ENCODE peak calls at places on chromosome 18, in seven cellular contexts. One of them, this sample, is unnamed.

GRCh38 chr18:80136679-80137078 is 27.6 kb downstream of the ADNP2 start:
- DNase-seq in IMR-90: no peak
- DNase-seq in H1: no peak
- DNase-seq in H9: no peak
- DNase-seq in mesenchymal stem cell: no peak
- DNase-seq in trophoblast cell: no peak
- DNase-seq in mesendoderm: peak
- DNase-seq in this sample: no peak

GRCh38 chr18:42339324-42339723 is 384.3 kb downstream of the PIK3C3 start:
- DNase-seq in IMR-90: no peak
- DNase-seq in H1: no peak
- DNase-seq in H9: no peak
- DNase-seq in mesenchymal stem cell: no peak
- DNase-seq in trophoblast cell: no peak
- DNase-seq in mesendoderm: no peak
- DNase-seq in this sample: no peak

GRCh38 chr18:42258301-42258965 is 303.4 kb downstream of the PIK3C3 start:
- DNase-seq in IMR-90: no peak
- DNase-seq in H1: no peak
- DNase-seq in H9: no peak
- DNase-seq in mesenchymal stem cell: no peak
- DNase-seq in trophoblast cell: no peak
- DNase-seq in mesendoderm: no peak
- DNase-seq in this sample: no peak

GRCh38 chr18:22841840-22842239 is 91.3 kb upstream of the RBBP8 start:
- DNase-seq in IMR-90: peak
- DNase-seq in H1: no peak
- DNase-seq in H9: no peak
- DNase-seq in mesenchymal stem cell: no peak
- DNase-seq in trophoblast cell: no peak
- DNase-seq in mesendoderm: no peak
- DNase-seq in this sample: no peak

GRCh38 chr18:71405142-71405806 is 1116.4 kb downstream of the SOCS6 start:
- DNase-seq in IMR-90: no peak
- DNase-seq in H1: no peak
- DNase-seq in H9: no peak
- DNase-seq in mesenchymal stem cell: no peak
- DNase-seq in trophoblast cell: no peak
- DNase-seq in mesendoderm: no peak
- DNase-seq in this sample: no peak

GRCh38 chr18:77308216-77308615 is 58.6 kb downstream of the GALR1 start:
- DNase-seq in IMR-90: no peak
- DNase-seq in H1: no peak
- DNase-seq in H9: no peak
- DNase-seq in mesenchymal stem cell: no peak
- DNase-seq in trophoblast cell: no peak
- DNase-seq in mesendoderm: no peak
- DNase-seq in this sample: no peak

GRCh38 chr18:38545071-38545470 is 979.5 kb upstream of the CELF4 start:
- DNase-seq in IMR-90: no peak
- DNase-seq in H1: no peak
- DNase-seq in H9: peak
- DNase-seq in mesenchymal stem cell: peak
- DNase-seq in trophoblast cell: no peak
- DNase-seq in mesendoderm: peak
- DNase-seq in this sample: no peak

GRCh38 chr18:39761273-39761672 is 2193.8 kb upstream of the PIK3C3 start:
- DNase-seq in IMR-90: no peak
- DNase-seq in H1: no peak
- DNase-seq in H9: no peak
- DNase-seq in mesenchymal stem cell: no peak
- DNase-seq in trophoblast cell: peak
- DNase-seq in mesendoderm: no peak
- DNase-seq in this sample: no peak

GRCh38 chr18:77405096-77405495 is 155.4 kb downstream of the GALR1 start:
- DNase-seq in IMR-90: no peak
- DNase-seq in H1: no peak
- DNase-seq in H9: no peak
- DNase-seq in mesenchymal stem cell: no peak
- DNase-seq in trophoblast cell: no peak
- DNase-seq in mesendoderm: no peak
- DNase-seq in this sample: no peak

GRCh38 chr18:62420513-62421209 is 95.6 kb downstream of the TNFRSF11A start:
- DNase-seq in IMR-90: peak
- DNase-seq in H1: no peak
- DNase-seq in H9: no peak
- DNase-seq in mesenchymal stem cell: peak
- DNase-seq in trophoblast cell: peak
- DNase-seq in mesendoderm: no peak
- DNase-seq in this sample: no peak

GRCh38 chr18:67310826-67311225 is 205.7 kb downstream of the DSEL start:
- DNase-seq in IMR-90: peak
- DNase-seq in H1: no peak
- DNase-seq in H9: no peak
- DNase-seq in mesenchymal stem cell: peak
- DNase-seq in trophoblast cell: no peak
- DNase-seq in mesendoderm: no peak
- DNase-seq in this sample: no peak

GRCh38 chr18:25144835-25145234 is 207.1 kb downstream of the ZNF521 start:
- DNase-seq in IMR-90: peak
- DNase-seq in H1: no peak
- DNase-seq in H9: no peak
- DNase-seq in mesenchymal stem cell: peak
- DNase-seq in trophoblast cell: no peak
- DNase-seq in mesendoderm: no peak
- DNase-seq in this sample: no peak

GRCh38 chr18:32040936-32041335 is 22.3 kb downstream of the RNF125 start:
- DNase-seq in IMR-90: no peak
- DNase-seq in H1: no peak
- DNase-seq in H9: no peak
- DNase-seq in mesenchymal stem cell: no peak
- DNase-seq in trophoblast cell: no peak
- DNase-seq in mesendoderm: no peak
- DNase-seq in this sample: no peak

GRCh38 chr18:48179666-48180065 is 229.5 kb downstream of the ZBTB7C start:
- DNase-seq in IMR-90: no peak
- DNase-seq in H1: no peak
- DNase-seq in H9: no peak
- DNase-seq in mesenchymal stem cell: no peak
- DNase-seq in trophoblast cell: no peak
- DNase-seq in mesendoderm: no peak
- DNase-seq in this sample: no peak

GRCh38 chr18:55588876-55589595 is 1.0 kb upstream of the TCF4 start:
- DNase-seq in IMR-90: peak
- DNase-seq in H1: no peak
- DNase-seq in H9: no peak
- DNase-seq in mesenchymal stem cell: peak
- DNase-seq in trophoblast cell: no peak
- DNase-seq in mesendoderm: peak
- DNase-seq in this sample: no peak

GRCh38 chr18:55589625-55590291 is 1.8 kb upstream of the TCF4 start:
- DNase-seq in IMR-90: peak
- DNase-seq in H1: peak
- DNase-seq in H9: peak
- DNase-seq in mesenchymal stem cell: peak
- DNase-seq in trophoblast cell: peak
- DNase-seq in mesendoderm: peak
- DNase-seq in this sample: peak

GRCh38 chr18:55592106-55592505 is 4.1 kb upstream of the TCF4 start:
- DNase-seq in IMR-90: no peak
- DNase-seq in H1: no peak
- DNase-seq in H9: no peak
- DNase-seq in mesenchymal stem cell: no peak
- DNase-seq in trophoblast cell: peak
- DNase-seq in mesendoderm: peak
- DNase-seq in this sample: no peak

GRCh38 chr18:55593888-55594287 is 5.9 kb upstream of the TCF4 start:
- DNase-seq in IMR-90: peak
- DNase-seq in H1: no peak
- DNase-seq in H9: no peak
- DNase-seq in mesenchymal stem cell: no peak
- DNase-seq in trophoblast cell: peak
- DNase-seq in mesendoderm: no peak
- DNase-seq in this sample: no peak

DNA sequence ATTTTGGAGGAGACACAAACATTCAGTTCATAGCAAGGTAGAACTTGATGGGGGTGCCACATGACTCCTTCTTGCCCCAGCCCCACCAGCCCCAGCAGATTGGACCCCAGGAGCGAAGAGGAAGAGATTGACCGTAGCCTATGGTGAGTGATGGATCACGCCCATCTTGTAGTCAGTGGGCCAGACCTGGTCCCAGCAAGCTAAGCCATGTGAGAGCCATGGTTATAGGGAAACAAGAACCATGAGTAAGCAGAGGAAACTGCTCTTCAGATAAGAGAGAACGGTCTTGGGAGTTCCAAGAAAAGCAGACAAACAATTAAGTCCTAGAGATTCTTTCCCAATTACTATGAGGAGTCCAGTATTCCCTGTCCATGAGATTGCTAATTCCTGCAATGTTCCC is 4.6 kb upstream of the TCF4 start:
- DNase-seq in IMR-90: peak
- DNase-seq in H1: no peak
- DNase-seq in H9: no peak
- DNase-seq in mesenchymal stem cell: peak
- DNase-seq in trophoblast cell: no peak
- DNase-seq in mesendoderm: no peak
- DNase-seq in this sample: no peak
- H3K23ac ChIP-seq in IMR-90: no peak
- H3K23ac ChIP-seq in H1: no peak
- H3K23ac ChIP-seq in H9: no peak
- H3K23ac ChIP-seq in mesenchymal stem cell: no peak
- H3K23ac ChIP-seq in trophoblast cell: no peak
- H3K23ac ChIP-seq in mesendoderm: no peak
- H3K23ac ChIP-seq in this sample: no peak

DNA sequence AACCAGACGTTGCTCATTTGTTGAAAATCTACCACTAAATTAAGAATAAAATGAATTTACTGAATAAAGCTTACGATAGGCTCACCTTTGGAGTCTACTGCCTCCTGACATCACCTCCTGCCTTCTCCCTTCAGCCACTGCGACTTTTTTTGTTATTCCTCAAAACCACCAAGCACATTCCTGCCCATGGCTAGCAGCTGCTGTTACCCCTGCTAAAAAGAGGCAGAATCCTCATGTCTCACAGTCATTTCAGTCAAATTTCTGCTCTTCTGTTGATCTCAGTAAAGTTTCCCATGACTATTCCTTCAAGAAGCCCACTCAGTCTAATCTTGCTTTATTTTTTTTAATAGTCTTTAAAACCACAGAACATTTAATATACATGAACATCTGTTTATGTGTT is 40.8 kb upstream of the ANKRD62 start:
- DNase-seq in IMR-90: no peak
- DNase-seq in H1: no peak
- DNase-seq in H9: no peak
- DNase-seq in mesenchymal stem cell: no peak
- DNase-seq in trophoblast cell: no peak
- DNase-seq in mesendoderm: no peak
- DNase-seq in this sample: no peak
- H3K23ac ChIP-seq in IMR-90: no peak
- H3K23ac ChIP-seq in H1: no peak
- H3K23ac ChIP-seq in H9: no peak
- H3K23ac ChIP-seq in mesenchymal stem cell: no peak
- H3K23ac ChIP-seq in trophoblast cell: no peak
- H3K23ac ChIP-seq in mesendoderm: no peak
- H3K23ac ChIP-seq in this sample: no peak

DNA sequence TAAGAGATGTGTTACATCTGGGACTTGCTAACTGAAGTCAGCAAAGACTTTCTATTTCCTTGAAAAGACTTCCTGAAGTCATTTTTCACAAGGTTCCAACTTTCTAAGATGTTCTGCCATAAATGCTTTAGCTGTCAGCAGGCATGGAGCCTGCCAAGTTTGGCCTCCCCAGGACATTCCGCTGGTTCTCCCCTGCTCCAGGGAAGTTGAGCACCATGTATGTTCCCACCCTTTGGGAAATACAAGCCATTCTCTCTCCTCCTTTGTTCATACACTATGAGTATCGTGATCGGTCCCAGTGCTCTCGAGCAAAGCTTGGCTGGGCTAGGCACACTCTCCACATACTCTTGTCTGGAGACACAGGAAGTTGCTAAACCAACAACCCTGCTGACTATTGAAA is 202.7 kb upstream of the CCDC68 start:
- DNase-seq in IMR-90: no peak
- DNase-seq in H1: no peak
- DNase-seq in H9: no peak
- DNase-seq in mesenchymal stem cell: no peak
- DNase-seq in trophoblast cell: no peak
- DNase-seq in mesendoderm: no peak
- DNase-seq in this sample: no peak
- H3K23ac ChIP-seq in IMR-90: no peak
- H3K23ac ChIP-seq in H1: no peak
- H3K23ac ChIP-seq in H9: no peak
- H3K23ac ChIP-seq in mesenchymal stem cell: no peak
- H3K23ac ChIP-seq in trophoblast cell: no peak
- H3K23ac ChIP-seq in mesendoderm: no peak
- H3K23ac ChIP-seq in this sample: no peak

GRCh38 chr18:13603304-13604019 is 122.9 kb downstream of the FAM210A start:
- DNase-seq in IMR-90: no peak
- DNase-seq in H1: no peak
- DNase-seq in H9: no peak
- DNase-seq in mesenchymal stem cell: no peak
- DNase-seq in trophoblast cell: no peak
- DNase-seq in mesendoderm: no peak
- DNase-seq in this sample: no peak
- H3K23ac ChIP-seq in IMR-90: no peak
- H3K23ac ChIP-seq in H1: no peak
- H3K23ac ChIP-seq in H9: no peak
- H3K23ac ChIP-seq in mesenchymal stem cell: no peak
- H3K23ac ChIP-seq in trophoblast cell: no peak
- H3K23ac ChIP-seq in mesendoderm: no peak
- H3K23ac ChIP-seq in this sample: peak

DNA sequence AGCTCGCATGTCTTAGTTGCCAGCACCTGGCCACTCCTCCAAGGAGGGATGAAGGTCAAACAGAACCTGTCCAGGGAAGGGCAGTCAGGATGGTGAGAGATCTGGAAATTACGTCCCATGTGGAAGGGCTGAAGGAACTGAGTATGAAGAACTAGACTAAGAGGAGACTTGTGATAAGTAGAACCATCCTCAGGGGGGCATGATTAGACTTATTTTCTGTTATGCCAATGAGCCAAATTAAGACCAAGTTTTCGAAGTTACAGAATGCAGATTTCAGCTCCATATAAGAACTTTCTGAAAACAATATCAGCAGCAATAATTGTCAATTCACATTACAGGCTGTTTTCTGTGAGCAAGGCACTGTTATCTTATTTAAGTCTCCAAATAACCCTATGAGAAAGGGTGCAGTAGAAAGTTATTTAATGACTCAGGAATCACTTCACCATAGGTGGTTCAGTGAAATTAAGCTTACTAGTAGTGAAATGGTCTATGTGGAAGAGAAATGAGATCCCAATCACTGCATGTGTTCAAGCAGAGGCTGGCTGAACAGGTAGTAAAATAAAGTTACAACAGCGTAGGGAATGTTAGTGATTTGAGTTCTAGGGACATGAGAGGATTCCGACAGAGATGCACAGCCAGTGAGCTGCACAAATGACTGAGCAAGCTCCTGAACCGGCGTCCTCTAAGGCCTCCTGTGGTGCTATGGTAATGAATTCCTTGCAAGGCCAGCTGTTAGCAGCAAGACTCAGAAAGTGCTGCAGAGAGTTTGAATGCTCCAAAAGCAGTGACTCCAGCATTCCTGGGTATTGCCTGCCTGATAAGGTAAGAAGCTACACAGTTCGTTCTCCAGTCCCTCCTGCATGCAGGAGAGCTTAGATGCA is 4.5 kb upstream of the DYM start:
- DNase-seq in IMR-90: peak
- DNase-seq in H1: peak
- DNase-seq in H9: peak
- DNase-seq in mesenchymal stem cell: peak
- DNase-seq in trophoblast cell: peak
- DNase-seq in mesendoderm: peak
- DNase-seq in this sample: peak
- H3K23ac ChIP-seq in IMR-90: peak
- H3K23ac ChIP-seq in H1: no peak
- H3K23ac ChIP-seq in H9: no peak
- H3K23ac ChIP-seq in mesenchymal stem cell: no peak
- H3K23ac ChIP-seq in trophoblast cell: no peak
- H3K23ac ChIP-seq in mesendoderm: no peak
- H3K23ac ChIP-seq in this sample: no peak

This sample was measured in neuronal stem cell.